ENCODE peak calls at places on chromosomes 5 and 9, in six cellular contexts. J is ACHN; H is esophagus squamous epithelium; Q is coronary artery; V is renal cortical epithelial cell; O is activated T-cell treated with anti-CD3 and anti-CD28 coated beads, Interleukin-2, amount 50 U/mL, for 48 hours. I is an unnamed sample.

GRCh38 chr5:75023368-75024159 is 28.8 kb downstream of the GCNT4 start:
- DNase-seq in J (no peak), H (no peak), Q (no peak), V (no peak), O (no peak), I (peak)

GRCh38 chr5:171351674-171352073 is 36.0 kb upstream of the NPM1 start:
- DNase-seq in J (no peak), H (no peak), Q (no peak), V (no peak), O (no peak), I (no peak)

GRCh38 chr5:138517437-138517836 is 25.6 kb downstream of the ETF1 start:
- DNase-seq in J (no peak), H (no peak), Q (no peak), V (no peak), O (no peak), I (no peak)

GRCh38 chr5:124745367-124746251 is 830 bp downstream of the ZNF608 start:
- DNase-seq in J (peak), H (no peak), Q (no peak), V (no peak), O (no peak), I (no peak)

GRCh38 chr9:124037790-124038189 is 26.2 kb downstream of the LHX2 start:
- DNase-seq in J (peak), H (no peak), Q (no peak), V (no peak), O (no peak), I (no peak)

GRCh38 chr5:181188700-181189362 is 16.2 kb downstream of the TRIM7 start:
- DNase-seq in J (peak), H (no peak), Q (peak), V (peak), O (peak), I (peak)

GRCh38 chr5:16025681-16026080 is 153.9 kb downstream of the MARCHF11 start:
- DNase-seq in J (no peak), H (no peak), Q (no peak), V (no peak), O (no peak), I (no peak)

GRCh38 chr5:160470437-160471341 is 49.0 kb downstream of the PTTG1 start:
- DNase-seq in J (no peak), H (no peak), Q (no peak), V (no peak), O (no peak), I (no peak)

GRCh38 chr5:159061186-159061796 is 38.4 kb downstream of the EBF1 start:
- DNase-seq in J (peak), H (no peak), Q (no peak), V (no peak), O (no peak), I (no peak)

GRCh38 chr5:94415798-94416197 is 202.6 kb downstream of the KIAA0825 start:
- DNase-seq in J (no peak), H (no peak), Q (no peak), V (no peak), O (no peak), I (no peak)

GRCh38 chr5:163460562-163461176 is at the start of gene HMMR:
- DNase-seq in J (peak), H (no peak), Q (no peak), V (peak), O (no peak), I (no peak)

GRCh38 chr5:58462154-58462553 is 2.3 kb upstream of the PLK2 start:
- DNase-seq in J (peak), H (no peak), Q (no peak), V (peak), O (no peak), I (no peak)

GRCh38 chr9:14780251-14780650 is 57.7 kb upstream of the CER1 start:
- DNase-seq in J (no peak), H (no peak), Q (no peak), V (no peak), O (no peak), I (no peak)

GRCh38 chr5:147576646-147577535 is 67.0 kb upstream of the DPYSL3 start:
- DNase-seq in J (no peak), H (no peak), Q (no peak), V (peak), O (peak), I (peak)

GRCh38 chr5:147567917-147568598 is 58.2 kb upstream of the DPYSL3 start:
- DNase-seq in J (no peak), H (no peak), Q (no peak), V (peak), O (no peak), I (no peak)

GRCh38 chr5:94080390-94080789 is 339.0 kb upstream of the POU5F2 start:
- DNase-seq in J (no peak), H (no peak), Q (peak), V (no peak), O (no peak), I (no peak)

GRCh38 chr9:109258619-109259321 is 62.1 kb downstream of the EPB41L4B start:
- DNase-seq in J (no peak), H (no peak), Q (no peak), V (no peak), O (no peak), I (no peak)

GRCh38 chr5:175385691-175386360 is 58.2 kb downstream of the DRD1 start:
- DNase-seq in J (no peak), H (no peak), Q (no peak), V (peak), O (no peak), I (no peak)

GRCh38 chr5:141646026-141646425 is 5.2 kb downstream of the FCHSD1 start:
- DNase-seq in J (no peak), H (no peak), Q (no peak), V (no peak), O (no peak), I (no peak)

GRCh38 chr9:132572921-132573320 is 9.5 kb upstream of the BARHL1 start:
- DNase-seq in J (no peak), H (no peak), Q (no peak), V (no peak), O (no peak), I (no peak)

GRCh38 chr5:113510836-113511451 is 2.5 kb upstream of the YTHDC2 start:
- DNase-seq in J (peak), H (no peak), Q (no peak), V (peak), O (no peak), I (no peak)

GRCh38 chr9:1938675-1939170 is 76.4 kb upstream of the SMARCA2 start:
- DNase-seq in J (no peak), H (no peak), Q (no peak), V (no peak), O (no peak), I (no peak)

GRCh38 chr5:157265714-157266285 is at the start of gene CYFIP2:
- DNase-seq in J (peak), H (peak), Q (no peak), V (no peak), O (peak), I (peak)

GRCh38 chr5:159510282-159510681 is 180.0 kb upstream of the IL12B start:
- DNase-seq in J (no peak), H (no peak), Q (no peak), V (no peak), O (no peak), I (no peak)

GRCh38 chr5:156414381-156414780 is 87.4 kb downstream of the SGCD start:
- DNase-seq in J (no peak), H (no peak), Q (no peak), V (no peak), O (no peak), I (no peak)